ENCODE peak calls at places on chromosome X, in six cellular contexts. Y is frontal cortex; N is NCI-H1092; G is CD4-positive, alpha-beta memory T cell; U is activated CD8-positive, alpha-beta memory T cell treated with anti-CD3 and anti-CD28 coated beads, Interleukin-2, amount 50 U/mL, for 48 hours; I is hippocampal formation. C is an unnamed sample.

GRCh38 chrX:30900227-30900626 is 11.2 kb upstream of the TAB3 start:
- DNase-seq in Y (no peak), N (no peak), G (no peak), U (no peak), I (no peak), C (no peak)

GRCh38 chrX:43804021-43804420 is 78.2 kb downstream of the MAOB start:
- DNase-seq in Y (no peak), N (no peak), G (no peak), U (no peak), I (no peak), C (no peak)

GRCh38 chrX:131987252-131987651 is 35.9 kb upstream of the STK26 start:
- DNase-seq in Y (no peak), N (no peak), G (peak; percentile 62), U (no peak), I (no peak), C (no peak)

GRCh38 chrX:45727761-45728160 is 527.1 kb upstream of the DIPK2B start:
- DNase-seq in Y (no peak), N (no peak), G (no peak), U (no peak), I (no peak), C (no peak)

GRCh38 chrX:146424422-146424821 is 385.1 kb upstream of the CXorf51B start:
- DNase-seq in Y (no peak), N (no peak), G (no peak), U (no peak), I (no peak), C (no peak)

GRCh38 chrX:111445485-111445884 is 33.5 kb upstream of the DCX start:
- DNase-seq in Y (no peak), N (peak; percentile 71), G (peak; percentile 35), U (no peak), I (peak; percentile 64), C (no peak)

GRCh38 chrX:95346854-95347253 is 1337.8 kb upstream of the DIAPH2 start:
- DNase-seq in Y (no peak), N (no peak), G (no peak), U (no peak), I (peak; percentile 1), C (no peak)

GRCh38 chrX:153387987-153388721 is 13.0 kb downstream of the PNMA6E start:
- DNase-seq in Y (no peak), N (no peak), G (no peak), U (no peak), I (no peak), C (no peak)

GRCh38 chrX:108018659-108019381 is 26.0 kb upstream of the VSIG1 start:
- DNase-seq in Y (no peak), N (no peak), G (peak; percentile 77), U (no peak), I (no peak), C (no peak)

GRCh38 chrX:44068043-44068442 is 94.9 kb upstream of the NDP start:
- DNase-seq in Y (no peak), N (no peak), G (no peak), U (no peak), I (no peak), C (no peak)

GRCh38 chrX:119181491-119181890 is 53.9 kb upstream of the KIAA1210 start:
- DNase-seq in Y (no peak), N (no peak), G (no peak), U (no peak), I (no peak), C (no peak)

GRCh38 chrX:140664939-140665338 is 44.6 kb upstream of the LINC00632 start:
- DNase-seq in Y (no peak), N (no peak), G (no peak), U (no peak), I (peak; percentile 52), C (no peak)

GRCh38 chrX:125436855-125437254 is 117.2 kb downstream of the TEX13C start:
- DNase-seq in Y (no peak), N (no peak), G (peak; percentile 0), U (no peak), I (no peak), C (no peak)

GRCh38 chrX:153926863-153927685 is 1.0 kb upstream of the ARHGAP4 start:
- DNase-seq in Y (no peak), N (peak; percentile 34), G (peak; percentile 87), U (peak; percentile 77), I (no peak), C (no peak)

GRCh38 chrX:152988536-152989291 is 5.2 kb downstream of the PNMA5 start:
- DNase-seq in Y (no peak), N (no peak), G (no peak), U (no peak), I (peak; percentile 4), C (no peak)

GRCh38 chrX:70436380-70436779 is 8.3 kb upstream of the DLG3 start:
- DNase-seq in Y (no peak), N (peak; percentile 25), G (no peak), U (no peak), I (no peak), C (no peak)

GRCh38 chrX:23822397-23822796 is 39.4 kb downstream of the SAT1 start:
- DNase-seq in Y (no peak), N (peak; percentile 43), G (no peak), U (no peak), I (peak; percentile 63), C (no peak)

C was measured in occipital lobe.